ENCODE peak calls at places on chromosomes 7 and 10, in nine cellular contexts. L is upper lobe of left lung; B is cardiac muscle cell; Q is psoas muscle; I is neuronal stem cell; S is tibial artery; A is lower lobe of right lung; C is CD8-positive, alpha-beta T cell; O is CD8-positive, alpha-beta memory T cell. Z is an unnamed sample. For H3K4me1, the result is how much of the 10 kb centered on the place peaks cover.

GRCh38 chr10:63169624-63170023 is 36.5 kb downstream of the NRBF2 start:
- DNase-seq in B (no peak), C (no peak), S (no peak), Q (no peak), A (no peak), O (no peak), L (no peak), I (no peak), Z (no peak)

GRCh38 chr7:135601182-135601581 is 43.5 kb downstream of the NUP205 start:
- DNase-seq in I (no peak), L (no peak), O (no peak), C (no peak), Q (no peak), B (no peak), A (no peak), S (no peak), Z (no peak)

GRCh38 chr7:97851725-97852124 is 20.5 kb downstream of the ASNS start:
- DNase-seq in Q (no peak), L (no peak), A (no peak), O (no peak), B (no peak), I (no peak), C (no peak), S (no peak), Z (no peak)

GRCh38 chr10:118566911-118567310 is 28.5 kb downstream of the PRLHR start:
- DNase-seq in S (no peak), L (no peak), Q (no peak), I (no peak), B (no peak), A (no peak), C (no peak), O (no peak), Z (no peak)

GRCh38 chr7:135490783-135491182 is 19.1 kb downstream of the CNOT4 start:
- DNase-seq in L (no peak), C (no peak), I (no peak), O (no peak), B (peak), S (no peak), A (no peak), Q (no peak), Z (no peak)

GRCh38 chr7:77464589-77464988 is 48.4 kb upstream of the GSAP start:
- DNase-seq in I (no peak), L (no peak), O (no peak), C (no peak), A (no peak), S (no peak), Q (no peak), B (no peak), Z (no peak)

GRCh38 chr7:29146888-29147609 is 712 bp upstream of the CPVL start:
- DNase-seq in A (no peak), S (no peak), L (no peak), O (no peak), I (no peak), B (peak), C (no peak), Q (peak), Z (no peak)

GRCh38 chr7:2645274-2645868 is 13.6 kb downstream of the TTYH3 start:
- DNase-seq in A (no peak), I (no peak), O (peak), L (peak), S (no peak), Q (peak), C (peak), B (no peak), Z (no peak)

GRCh38 chr7:148697256-148697841 is 1.4 kb upstream of the CUL1 start:
- DNase-seq in A (no peak), S (peak), O (peak), B (no peak), I (no peak), Q (peak), C (peak), L (no peak), Z (no peak)

GRCh38 chr10:109126541-109126940 is 796.8 kb downstream of the XPNPEP1 start:
- DNase-seq in C (no peak), A (no peak), L (no peak), Q (no peak), O (no peak), B (no peak), S (no peak), I (no peak), Z (no peak)

GRCh38 chr7:73560035-73560835 is 2.7 kb upstream of the BCL7B start:
- DNase-seq in C (no peak), Q (no peak), I (no peak), S (no peak), L (no peak), A (no peak), O (no peak), B (no peak), Z (no peak)

GRCh38 chr7:101165958-101166602 is 711 bp upstream of the VGF start:
- DNase-seq in S (no peak), Q (no peak), O (no peak), A (no peak), C (no peak), I (no peak), B (no peak), L (no peak), Z (no peak)

GRCh38 chr7:151137076-151137611 is 30.4 kb downstream of the GBX1 start:
- DNase-seq in S (no peak), A (peak), L (no peak), C (no peak), Q (peak), B (peak), I (no peak), O (no peak), Z (no peak)

GRCh38 chr10:127998517-127999144 is 91.7 kb downstream of the PTPRE start:
- DNase-seq in I (no peak), S (no peak), A (no peak), C (no peak), L (no peak), B (no peak), O (no peak), Q (no peak), Z (no peak)

GRCh38 chr10:113967096-113967495 is 76.6 kb upstream of the ADRB1 start:
- DNase-seq in C (no peak), B (no peak), I (no peak), L (no peak), S (no peak), Q (no peak), O (no peak), A (no peak), Z (no peak)

GRCh38 chr10:124339951-124340760 is 78.6 kb downstream of the OAT start:
- DNase-seq in B (no peak), I (no peak), Q (no peak), O (no peak), L (no peak), A (no peak), S (no peak), C (no peak), Z (no peak)

GRCh38 chr10:70558295-70558694 is 44.2 kb downstream of the PRF1 start:
- DNase-seq in L (no peak), S (no peak), B (no peak), I (no peak), C (no peak), Q (no peak), O (no peak), A (no peak), Z (no peak)

GRCh38 chr10:124005991-124006392 is 87.4 kb downstream of the CHST15 start:
- DNase-seq in I (no peak), Q (no peak), C (no peak), A (no peak), L (no peak), B (no peak), S (no peak), O (no peak), Z (no peak)

GRCh38 chr10:33216661-33217427 is 117.6 kb downstream of the NRP1 start:
- DNase-seq in O (no peak), B (no peak), C (no peak), S (no peak), Q (no peak), L (no peak), A (no peak), I (no peak), Z (no peak)

GRCh38 chr7:496528-497295 is 22.9 kb downstream of the PDGFA start:
- DNase-seq in Q (peak), I (no peak), B (no peak), A (peak), C (no peak), L (peak), O (no peak), S (no peak), Z (no peak)

GRCh38 chr10:75596930-75597629 is 165.7 kb downstream of the LRMDA start:
- DNase-seq in O (no peak), C (no peak), S (no peak), L (no peak), Q (no peak), I (no peak), A (no peak), B (no peak), Z (no peak)

GRCh38 chr7:9945882-9946281 is 1027.8 kb upstream of the PHF14 start:
- DNase-seq in C (no peak), Q (no peak), S (no peak), I (no peak), L (no peak), O (no peak), B (no peak), A (no peak), Z (no peak)

GRCh38 chr7:31080112-31080511 is 28.0 kb downstream of the ADCYAP1R1 start:
- DNase-seq in L (no peak), C (no peak), B (no peak), A (no peak), O (no peak), I (no peak), S (no peak), Q (no peak), Z (no peak)

GRCh38 chr10:118241229-118242137 is 100.6 kb downstream of the FAM204A start:
- DNase-seq in L (no peak), C (peak), B (peak), O (peak), A (peak), I (peak), Q (peak), S (peak), Z (peak)

GRCh38 chr7:19020711-19021110 is 96.7 kb downstream of the TWIST1 start:
- DNase-seq in O (no peak), A (no peak), L (no peak), I (no peak), B (no peak), Q (no peak), C (no peak), S (no peak), Z (no peak)

GRCh38 chr7:47454066-47454950 is 127.6 kb downstream of the TNS3 start:
- DNase-seq in I (no peak), C (no peak), S (no peak), B (peak), A (no peak), O (no peak), L (peak), Q (no peak), Z (no peak)

GRCh38 chr10:113960617-113961260 is 82.9 kb upstream of the ADRB1 start:
- DNase-seq in O (peak), L (no peak), Q (no peak), B (no peak), I (peak), C (peak), A (peak), S (no peak), Z (peak)

GRCh38 chr10:46558411-46559185 is 2.1 kb upstream of the GPRIN2 start:
- DNase-seq in Q (peak), B (no peak), S (peak), C (peak), O (no peak), A (peak), I (no peak), L (no peak), Z (peak)

GRCh38 chr7:28686418-28686800 is 271.7 kb downstream of the TRIL start:
- DNase-seq in B (peak), O (no peak), L (no peak), S (no peak), I (peak), Q (no peak), C (no peak), A (no peak), Z (no peak)

GRCh38 chr7:132410385-132410784 is 165.9 kb downstream of the PLXNA4 start:
- DNase-seq in B (no peak), L (no peak), C (no peak), Q (no peak), I (no peak), A (no peak), O (no peak), S (no peak), Z (no peak)

GRCh38 chr7:29614229-29614628 is 50.6 kb downstream of the PRR15 start:
- DNase-seq in S (no peak), L (no peak), O (no peak), B (no peak), C (no peak), A (no peak), I (no peak), Q (no peak), Z (no peak)

GRCh38 chr7:101631224-101631714 is 2.2 kb upstream of the MYL10 start:
- DNase-seq in I (no peak), Q (no peak), C (no peak), B (no peak), L (no peak), S (no peak), A (no peak), O (no peak), Z (no peak)

GRCh38 chr7:34081931-34082330 is 176.6 kb downstream of the BMPER start:
- DNase-seq in I (no peak), A (no peak), L (no peak), C (no peak), Q (no peak), O (no peak), B (no peak), S (no peak), Z (no peak)

GRCh38 chr10:73398024-73398423 is 15.8 kb downstream of the ANXA7 start:
- DNase-seq in I (no peak), S (no peak), L (no peak), C (no peak), O (no peak), B (no peak), A (no peak), Q (no peak), Z (peak)

GRCh38 chr7:123570390-123571182 is 13.0 kb upstream of the NDUFA5 start:
- DNase-seq in C (no peak), O (no peak), B (no peak), A (no peak), I (no peak), Q (no peak), L (no peak), S (no peak), Z (no peak)

GRCh38 chr10:131452926-131453771 is 141.6 kb upstream of the TCERG1L start:
- DNase-seq in I (peak), L (no peak), S (no peak), B (peak), C (no peak), O (no peak), Q (peak), A (no peak), Z (no peak)

GRCh38 chr10:116216676-116217075 is 56.3 kb downstream of the GFRA1 start:
- DNase-seq in I (no peak), S (no peak), A (no peak), O (no peak), B (no peak), C (no peak), Q (no peak), L (no peak), Z (no peak)

GRCh38 chr7:474605-475424 is 44.8 kb downstream of the PDGFA start:
- DNase-seq in I (no peak), O (no peak), A (no peak), B (no peak), L (peak), C (no peak), S (peak), Q (peak), Z (peak)

GRCh38 chr10:44569193-44570091 is 184.5 kb upstream of the CXCL12 start:
- DNase-seq in S (peak), B (no peak), I (no peak), C (no peak), Q (no peak), O (no peak), L (no peak), A (no peak), Z (no peak)

GRCh38 chr7:69820479-69821192 is 222.4 kb downstream of the AUTS2 start:
- DNase-seq in B (no peak), C (no peak), Q (no peak), O (no peak), A (no peak), I (no peak), L (no peak), S (no peak), Z (no peak)

GRCh38 chr7:69827140-69827919 is 229.1 kb downstream of the AUTS2 start:
- DNase-seq in C (no peak), S (no peak), I (no peak), O (no peak), A (no peak), B (no peak), Q (no peak), L (no peak), Z (no peak)

GRCh38 chr7:69823151-69823744 is 225.0 kb downstream of the AUTS2 start:
- DNase-seq in O (no peak), L (no peak), S (no peak), Q (no peak), A (no peak), B (no peak), C (no peak), I (no peak), Z (no peak)

GRCh38 chr7:69826283-69826682 is 228.0 kb downstream of the AUTS2 start:
- DNase-seq in B (no peak), Q (no peak), L (no peak), I (no peak), A (no peak), O (no peak), C (no peak), S (no peak), Z (no peak)

GRCh38 chr7:69825031-69825681 is 226.9 kb downstream of the AUTS2 start:
- DNase-seq in L (no peak), B (no peak), C (no peak), O (no peak), A (no peak), I (no peak), S (no peak), Q (no peak), Z (no peak)
- H3K4me1 ChIP-seq in L (under half), B (under half), C (under half), O (under half), A (half or more), I (under half), S (under half), Q (under half), Z (under half)

GRCh38 chr10:95391164-95391563 is 100.4 kb upstream of the PDLIM1 start:
- DNase-seq in Q (no peak), O (no peak), B (no peak), C (no peak), L (no peak), I (no peak), S (no peak), A (no peak), Z (no peak)
- H3K4me1 ChIP-seq in Q (under half), O (under half), B (under half), C (under half), L (under half), I (under half), S (half or more), A (under half), Z (under half)

GRCh38 chr10:59904431-59905065 is 1.8 kb downstream of the CCDC6 start:
- DNase-seq in Q (no peak), A (no peak), S (no peak), B (peak), I (no peak), C (no peak), O (no peak), L (no peak), Z (no peak)

GRCh38 chr10:59905735-59906416 is 480 bp downstream of the CCDC6 start:
- DNase-seq in I (no peak), A (peak), B (no peak), L (peak), Q (peak), C (no peak), S (no peak), O (no peak), Z (peak)

GRCh38 chr10:59903871-59904270 is 2.5 kb downstream of the CCDC6 start:
- DNase-seq in S (no peak), C (no peak), B (no peak), A (no peak), L (no peak), I (no peak), Q (no peak), O (no peak), Z (no peak)

GRCh38 chr10:59906417-59907202 is at the start of gene CCDC6:
- DNase-seq in B (peak), C (peak), I (peak), Q (peak), S (peak), L (peak), A (peak), O (peak), Z (peak)

DNA sequence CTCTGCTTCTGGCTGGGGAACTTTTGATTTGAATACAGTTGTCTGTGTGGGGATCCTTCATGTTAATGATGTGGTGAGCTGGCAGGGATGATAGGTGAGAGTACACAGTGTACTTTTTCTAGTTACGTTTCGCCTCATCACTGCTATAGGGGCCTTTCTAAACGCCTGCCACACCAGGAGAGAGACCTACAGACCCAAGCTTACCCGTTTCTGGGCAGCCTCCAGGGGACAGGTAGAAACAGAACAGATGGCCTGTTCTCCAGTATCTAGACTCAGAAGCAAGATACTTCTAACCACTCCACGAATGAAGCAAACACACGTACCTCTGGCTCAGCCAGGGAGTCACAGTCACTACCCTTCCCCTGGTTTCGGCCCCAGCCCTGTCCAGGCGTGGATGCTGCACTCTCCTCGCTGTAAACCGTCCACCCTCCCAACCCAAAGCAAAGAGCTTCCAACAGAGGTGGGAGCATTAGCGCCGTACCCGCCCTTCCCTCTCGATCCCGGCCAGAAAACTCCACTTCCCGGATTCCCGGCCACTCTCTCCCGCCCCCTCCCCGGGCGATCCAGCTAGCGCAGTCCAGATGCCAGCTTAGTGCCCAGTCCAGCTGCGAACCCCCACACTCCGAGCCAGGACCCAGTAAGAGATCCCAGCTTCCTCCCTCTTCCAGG is 1.2 kb downstream of the CCDC6 start:
- DNase-seq in C (no peak), Q (peak), A (peak), S (peak), I (no peak), B (peak), O (no peak), L (no peak), Z (peak)
- H3K4me1 ChIP-seq in C (half or more), Q (under half), A (under half), S (under half), I (under half), B (under half), O (under half), L (under half), Z (under half)

GRCh38 chr10:119654540-119654939 is 3.4 kb downstream of the BAG3 start:
- DNase-seq in Q (peak), L (no peak), C (no peak), O (no peak), B (no peak), I (no peak), S (peak), A (peak), Z (no peak)
- H3K4me1 ChIP-seq in Q (under half), L (half or more), C (half or more), O (half or more), B (under half), I (under half), S (half or more), A (half or more), Z (under half)

Z was measured in Caco-2.